ENCODE peak calls at places on chromosomes 3 and 15, in eight cellular contexts. B is hepatic stellate cell; T is Daoy; G is naive thymus-derived CD8-positive, alpha-beta T cell; W is activated CD8-positive, alpha-beta memory T cell treated with anti-CD3 and anti-CD28 coated beads for 48 hours; U is left ventricle myocardium inferior; F is activated T-cell treated with anti-CD3 and anti-CD28 coated beads for 48 hours; V is stimulated activated CD8-positive, alpha-beta memory T cell treated with anti-CD3 and anti-CD28 coated beads, Interleukin-4, amount 100 ng/mL, for 24 hours. M is an unnamed sample.

GRCh38 chr15:91246998-91247397 is 146.9 kb downstream of the SV2B start:
- DNase-seq in B (no peak), T (no peak), G (no peak), W (no peak), U (no peak), F (no peak), V (no peak), M (no peak)

GRCh38 chr3:57752307-57752706 is 3.8 kb upstream of the SLMAP start:
- DNase-seq in B (no peak), T (peak), G (no peak), W (no peak), U (no peak), F (no peak), V (no peak), M (no peak)

GRCh38 chr3:45507820-45508317 is 86.7 kb upstream of the LIMD1 start:
- DNase-seq in B (peak), T (peak), G (peak), W (no peak), U (peak), F (no peak), V (no peak), M (peak)

GRCh38 chr3:132222868-132223538 is 94.2 kb upstream of the ACP3 start:
- DNase-seq in B (no peak), T (no peak), G (no peak), W (no peak), U (no peak), F (no peak), V (no peak), M (no peak)

GRCh38 chr3:106678657-106679390 is 698.4 kb upstream of the CCDC54 start:
- DNase-seq in B (no peak), T (no peak), G (no peak), W (no peak), U (no peak), F (no peak), V (no peak), M (no peak)

GRCh38 chr15:101063891-101064794 is 145.0 kb downstream of the LRRK1 start:
- DNase-seq in B (no peak), T (no peak), G (no peak), W (no peak), U (peak), F (no peak), V (no peak), M (peak)

GRCh38 chr15:99732268-99732641 is 982 bp downstream of the LYSMD4 start:
- DNase-seq in B (peak), T (no peak), G (no peak), W (no peak), U (no peak), F (no peak), V (no peak), M (no peak)

GRCh38 chr15:69000091-69000490 is 14.4 kb upstream of the NOX5 start:
- DNase-seq in B (no peak), T (no peak), G (no peak), W (no peak), U (no peak), F (no peak), V (no peak), M (no peak)

GRCh38 chr3:55309336-55309735 is 177.8 kb downstream of the WNT5A start:
- DNase-seq in B (no peak), T (peak), G (no peak), W (no peak), U (no peak), F (no peak), V (no peak), M (no peak)

GRCh38 chr15:41965441-41966413 is 6.6 kb downstream of the EHD4 start:
- DNase-seq in B (no peak), T (peak), G (no peak), W (no peak), U (peak), F (no peak), V (no peak), M (no peak)

GRCh38 chr3:139928708-139929505 is 6.1 kb upstream of the CLSTN2 start:
- DNase-seq in B (no peak), T (peak), G (no peak), W (no peak), U (no peak), F (no peak), V (no peak), M (no peak)

GRCh38 chr3:105867690-105868449 is 942 bp downstream of the CBLB start:
- DNase-seq in B (no peak), T (no peak), G (peak), W (no peak), U (no peak), F (no peak), V (no peak), M (peak)

GRCh38 chr3:128095222-128095703 is 28.3 kb downstream of the RUVBL1 start:
- DNase-seq in B (peak), T (peak), G (peak), W (peak), U (peak), F (peak), V (peak), M (peak)

GRCh38 chr3:10213156-10213792 is 35.0 kb upstream of the TATDN2 start:
- DNase-seq in B (no peak), T (no peak), G (no peak), W (no peak), U (no peak), F (no peak), V (no peak), M (no peak)

GRCh38 chr3:60142009-60142408 is 1092.2 kb upstream of the CFAP20DC start:
- DNase-seq in B (no peak), T (no peak), G (no peak), W (no peak), U (no peak), F (no peak), V (no peak), M (no peak)

GRCh38 chr3:72123908-72124441 is 339.0 kb upstream of the PROK2 start:
- DNase-seq in B (no peak), T (peak), G (no peak), W (no peak), U (peak), F (no peak), V (no peak), M (peak)

GRCh38 chr3:105647047-105647446 is 221.8 kb downstream of the CBLB start:
- DNase-seq in B (peak), T (peak), G (no peak), W (no peak), U (no peak), F (no peak), V (no peak), M (peak)

GRCh38 chr3:64815195-64815627 is 127.4 kb upstream of the ADAMTS9 start:
- DNase-seq in B (peak), T (no peak), G (no peak), W (no peak), U (no peak), F (no peak), V (no peak), M (no peak)

GRCh38 chr3:1019157-1019556 is 73.7 kb upstream of the CNTN6 start:
- DNase-seq in B (no peak), T (no peak), G (no peak), W (no peak), U (no peak), F (no peak), V (no peak), M (no peak)

GRCh38 chr3:194375473-194375872 is 5.9 kb upstream of the LRRC15 start:
- DNase-seq in B (no peak), T (no peak), G (no peak), W (no peak), U (no peak), F (no peak), V (no peak), M (no peak)

GRCh38 chr3:131796558-131796957 is 238.3 kb downstream of the CPNE4 start:
- DNase-seq in B (no peak), T (no peak), G (peak), W (no peak), U (no peak), F (no peak), V (no peak), M (no peak)

GRCh38 chr15:75167588-75168076 is 34.0 kb upstream of the C15orf39 start:
- DNase-seq in B (no peak), T (peak), G (no peak), W (no peak), U (no peak), F (peak), V (no peak), M (peak)

GRCh38 chr15:96049323-96049722 is 281.2 kb upstream of the NR2F2 start:
- DNase-seq in B (no peak), T (no peak), G (no peak), W (no peak), U (no peak), F (no peak), V (no peak), M (no peak)

GRCh38 chr15:31468911-31469800 is 142.5 kb downstream of the KLF13 start:
- DNase-seq in B (no peak), T (no peak), G (no peak), W (no peak), U (no peak), F (no peak), V (no peak), M (no peak)

GRCh38 chr15:33195283-33195682 is 769 bp upstream of the FMN1 start:
- DNase-seq in B (no peak), T (no peak), G (no peak), W (no peak), U (no peak), F (no peak), V (no peak), M (no peak)

GRCh38 chr3:81476652-81477051 is 284.8 kb downstream of the GBE1 start:
- DNase-seq in B (no peak), T (no peak), G (no peak), W (no peak), U (no peak), F (no peak), V (no peak), M (no peak)

GRCh38 chr15:45274636-45275035 is 22.6 kb downstream of the SLC28A2 start:
- DNase-seq in B (no peak), T (no peak), G (no peak), W (no peak), U (no peak), F (no peak), V (no peak), M (no peak)

GRCh38 chr3:111151438-111151837 is 79.8 kb downstream of the NECTIN3 start:
- DNase-seq in B (peak), T (peak), G (no peak), W (no peak), U (no peak), F (no peak), V (no peak), M (no peak)